ENCODE peak calls at places on chromosomes 1 and 21, in six cellular contexts. V is GM23338, O is hepatocyte, Y is OCI-LY7, D is HCT116, I is GM23248. C is an unnamed sample.

GRCh38 chr1:36183309-36183856 is 27.4 kb downstream of the MAP7D1 start:
- DNase-seq in V (no peak), O (no peak), Y (no peak), D (no peak), I (no peak), C (no peak)

GRCh38 chr1:9129391-9130041 is 614 bp upstream of the GPR157 start:
- DNase-seq in V (peak; percentile 97), O (peak; percentile 94), Y (peak; percentile 94), D (peak; percentile 69), I (peak; percentile 80), C (peak; percentile 81)

GRCh38 chr1:24199291-24199900 is 12.3 kb upstream of the IFNLR1 start:
- DNase-seq in V (peak; percentile 86), O (peak; percentile 75), Y (peak; percentile 85), D (peak; percentile 54), I (peak; percentile 72), C (peak; percentile 76)

GRCh38 chr1:6515771-6516170 is 24.3 kb upstream of the PLEKHG5 start:
- DNase-seq in V (no peak), O (no peak), Y (no peak), D (no peak), I (peak; percentile 42), C (no peak)

GRCh38 chr1:25772692-25773245 is 27.2 kb upstream of the SELENON start:
- DNase-seq in V (no peak), O (no peak), Y (no peak), D (no peak), I (no peak), C (no peak)

GRCh38 chr1:181506563-181507353 is 23.4 kb downstream of the CACNA1E start:
- DNase-seq in V (no peak), O (no peak), Y (no peak), D (no peak), I (no peak), C (no peak)

GRCh38 chr1:77319036-77319705 is 37.4 kb downstream of the AK5 start:
- DNase-seq in V (no peak), O (no peak), Y (no peak), D (no peak), I (peak; percentile 80), C (peak; percentile 48)

GRCh38 chr1:114008352-114009041 is 29.2 kb downstream of the OLFML3 start:
- DNase-seq in V (no peak), O (no peak), Y (no peak), D (no peak), I (peak; percentile 17), C (no peak)

GRCh38 chr1:84919461-84919970 is 26.5 kb upstream of the LPAR3 start:
- DNase-seq in V (no peak), O (no peak), Y (no peak), D (no peak), I (no peak), C (no peak)

GRCh38 chr1:159922499-159923202 is 2.7 kb downstream of the TAGLN2 start:
- DNase-seq in V (no peak), O (peak; percentile 55), Y (peak; percentile 14), D (no peak), I (peak; percentile 59), C (no peak)
- H3K9me2 ChIP-seq in V (no peaks in the 10 kb centered on the region), O (no peaks in the 10 kb centered on the region), Y (no peaks in the 10 kb centered on the region), D (no peaks in the 10 kb centered on the region), I (no peaks in the 10 kb centered on the region), C (no peaks in the 10 kb centered on the region)

GRCh38 chr21:15197696-15198095 is 132.9 kb upstream of the NRIP1 start:
- DNase-seq in V (no peak), O (no peak), Y (no peak), D (no peak), I (no peak), C (no peak)

GRCh38 chr21:15195104-15195503 is 130.3 kb upstream of the NRIP1 start:
- DNase-seq in V (no peak), O (no peak), Y (no peak), D (no peak), I (no peak), C (no peak)

GRCh38 chr21:15195768-15196167 is 131.0 kb upstream of the NRIP1 start:
- DNase-seq in V (no peak), O (peak; percentile 45), Y (no peak), D (no peak), I (no peak), C (no peak)

GRCh38 chr21:15199940-15200339 is 135.1 kb upstream of the NRIP1 start:
- DNase-seq in V (no peak), O (no peak), Y (no peak), D (no peak), I (no peak), C (no peak)

DNA sequence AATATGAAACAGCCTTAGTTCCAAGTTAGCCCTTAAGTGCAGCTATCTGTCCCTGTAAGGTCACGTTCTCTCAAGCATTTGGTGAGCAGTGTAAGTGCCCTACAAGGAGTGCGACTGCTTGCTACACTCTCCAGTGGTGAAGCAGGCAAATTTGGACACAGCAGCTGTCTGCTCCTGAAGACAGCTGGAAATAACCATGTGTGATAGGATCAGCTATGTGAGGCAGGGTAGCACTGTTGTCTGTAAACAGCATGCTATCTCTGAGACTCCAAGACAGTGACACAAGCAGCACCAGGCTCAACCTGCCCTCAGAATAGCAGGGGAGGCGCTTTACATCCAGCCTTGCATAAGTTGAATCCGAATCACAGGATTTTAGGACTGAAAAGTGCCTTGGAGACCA is 134.6 kb upstream of the NRIP1 start:
- DNase-seq in V (no peak), O (no peak), Y (no peak), D (no peak), I (no peak), C (no peak)
- H2AFZ ChIP-seq in V (peak overlapping the region; percentile 64), O (no peak overlapping the region), Y (no peak overlapping the region), D (no peak overlapping the region), I (no peak overlapping the region), C (no peak overlapping the region)

DNA sequence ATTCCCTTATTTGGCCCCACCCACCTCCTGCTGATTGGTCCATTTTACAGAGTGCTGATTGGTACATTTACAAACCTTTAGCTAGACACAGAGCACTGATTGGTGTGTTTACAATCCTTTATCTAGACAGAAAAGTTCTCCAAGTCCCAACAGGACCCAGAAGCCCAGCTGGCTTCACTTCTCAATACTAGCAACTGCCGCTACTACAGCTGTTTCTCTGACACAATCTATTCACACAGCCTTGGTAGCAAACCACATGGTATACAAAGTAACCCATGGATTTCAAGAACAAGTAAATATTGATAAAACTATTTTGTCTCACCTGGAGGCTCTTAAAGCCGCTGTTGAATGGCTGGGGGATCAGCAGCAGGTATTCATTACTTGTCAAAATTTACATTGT is 25.4 kb upstream of the ITLN1 start:
- DNase-seq in V (no peak), O (no peak), Y (no peak), D (no peak), I (no peak), C (no peak)
- H3K9me2 ChIP-seq in V (peaks cover 9% of the 10 kb centered on the region), O (no peaks in the 10 kb centered on the region), Y (no peaks in the 10 kb centered on the region), D (no peaks in the 10 kb centered on the region), I (no peaks in the 10 kb centered on the region), C (no peaks in the 10 kb centered on the region)

DNA sequence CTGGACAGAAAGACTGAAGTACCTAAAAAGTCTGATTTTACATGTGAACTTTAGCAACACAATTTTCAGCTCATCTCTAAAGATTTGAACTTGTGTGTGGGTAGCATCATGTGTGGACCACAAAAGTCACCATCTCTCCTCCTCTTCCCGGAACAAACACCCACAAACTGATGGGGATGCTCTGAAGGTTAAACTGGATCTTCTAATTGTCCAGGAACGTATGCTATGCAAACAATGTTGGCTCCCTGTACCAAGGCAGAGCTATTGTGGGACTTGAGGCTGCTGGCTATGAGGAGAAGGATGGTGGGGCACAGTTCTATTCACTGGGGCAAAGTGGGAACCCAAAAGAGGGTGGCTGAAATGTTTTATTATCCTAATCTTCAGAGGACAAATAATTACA is 62.7 kb downstream of the GADD45A start:
- DNase-seq in V (no peak), O (no peak), Y (no peak), D (no peak), I (peak; percentile 73), C (no peak)
- H2AFZ ChIP-seq in V (no peak overlapping the region), O (no peak overlapping the region), Y (peak overlapping the region; percentile 48), D (no peak overlapping the region), I (no peak overlapping the region), C (no peak overlapping the region)

C was measured in PC-3.